ENCODE peak calls at places on chromosomes 7 and 10, in four cellular contexts. R is psoas muscle, S is brain microvascular endothelial cell, H is mucosa of descending colon. C is an unnamed sample.

GRCh38 chr10:1057106-1057657 is 997 bp downstream of the WDR37 start:
- DNase-seq in R (no peak), S (no peak), H (no peak), C (no peak)

GRCh38 chr10:90138844-90139243 is 437.5 kb downstream of the KIF20B start:
- DNase-seq in R (no peak), S (peak), H (no peak), C (no peak)

GRCh38 chr7:6608794-6609193 is 6.6 kb upstream of the ZNF853 start:
- DNase-seq in R (no peak), S (no peak), H (no peak), C (no peak)

GRCh38 chr10:71921319-71922027 is 42.7 kb upstream of the CHST3 start:
- DNase-seq in R (peak), S (no peak), H (peak), C (no peak)

GRCh38 chr7:35723011-35723410 is 28.1 kb upstream of the HERPUD2 start:
- DNase-seq in R (no peak), S (peak), H (no peak), C (no peak)

GRCh38 chr10:43674546-43675205 is 26.0 kb upstream of the ZNF32 start:
- DNase-seq in R (peak), S (no peak), H (no peak), C (no peak)

GRCh38 chr10:115001506-115002381 is 63.7 kb downstream of the TRUB1 start:
- DNase-seq in R (peak), S (no peak), H (no peak), C (peak)

GRCh38 chr7:146514304-146514703 is 397.7 kb downstream of the CNTNAP2 start:
- DNase-seq in R (no peak), S (no peak), H (no peak), C (no peak)

GRCh38 chr10:75202321-75203096 is 8.1 kb upstream of the VDAC2 start:
- DNase-seq in R (peak), S (peak), H (peak), C (peak)

GRCh38 chr7:45088821-45089313 is at the start of gene NACAD:
- DNase-seq in R (peak), S (no peak), H (peak), C (peak)

GRCh38 chr10:58175990-58176910 is 91.4 kb downstream of the IPMK start:
- DNase-seq in R (no peak), S (no peak), H (no peak), C (peak)

GRCh38 chr10:86733260-86733671 is 23.2 kb upstream of the BMPR1A start:
- DNase-seq in R (no peak), S (no peak), H (no peak), C (peak)

GRCh38 chr10:116122664-116123063 is 150.3 kb downstream of the GFRA1 start:
- DNase-seq in R (no peak), S (no peak), H (no peak), C (no peak)

GRCh38 chr7:137996386-137996851 is 5.5 kb downstream of the CREB3L2 start:
- DNase-seq in R (peak), S (peak), H (no peak), C (peak)

GRCh38 chr10:125997586-125997985 is 101.2 kb downstream of the FANK1 start:
- DNase-seq in R (no peak), S (no peak), H (no peak), C (no peak)

GRCh38 chr7:150322114-150322832 is 882 bp upstream of the LRRC61 start:
- DNase-seq in R (no peak), S (no peak), H (no peak), C (no peak)

GRCh38 chr7:128931965-128932861 is 5.5 kb upstream of the IRF5 start:
- DNase-seq in R (no peak), S (no peak), H (no peak), C (no peak)

GRCh38 chr7:52021343-52021742 is 704.7 kb upstream of the COBL start:
- DNase-seq in R (no peak), S (no peak), H (no peak), C (no peak)

GRCh38 chr10:72272689-72273409 is 875 bp upstream of the DDIT4 start:
- DNase-seq in R (peak), S (peak), H (peak), C (peak)

GRCh38 chr10:118108194-118109026 is 61.7 kb upstream of the RAB11FIP2 start:
- DNase-seq in R (no peak), S (peak), H (no peak), C (peak)

GRCh38 chr10:11026761-11027160 is 9.1 kb downstream of the CELF2 start:
- DNase-seq in R (no peak), S (no peak), H (no peak), C (no peak)

GRCh38 chr7:150876817-150877526 is 24.7 kb downstream of the AOC1 start:
- DNase-seq in R (no peak), S (peak), H (peak), C (peak)

GRCh38 chr10:10516731-10517130 is 500.9 kb upstream of the CELF2 start:
- DNase-seq in R (no peak), S (no peak), H (no peak), C (no peak)

GRCh38 chr7:87318741-87319140 is 26.7 kb upstream of the CROT start:
- DNase-seq in R (no peak), S (no peak), H (no peak), C (no peak)

GRCh38 chr10:17375936-17376584 is 78.3 kb downstream of the ST8SIA6 start:
- DNase-seq in R (no peak), S (peak), H (no peak), C (no peak)

GRCh38 chr10:79112898-79113431 is 44.2 kb downstream of the ZMIZ1 start:
- DNase-seq in R (peak), S (peak), H (no peak), C (peak)

GRCh38 chr7:13132314-13132713 is 444.9 kb downstream of the ARL4A start:
- DNase-seq in R (no peak), S (no peak), H (no peak), C (no peak)

GRCh38 chr7:158587425-158588084 is at the start of gene PTPRN2:
- DNase-seq in R (peak), S (no peak), H (peak), C (peak)

GRCh38 chr7:44291733-44292395 is 33.5 kb downstream of the CAMK2B start:
- DNase-seq in R (no peak), S (no peak), H (peak), C (no peak)

GRCh38 chr7:19112290-19113000 is 5.0 kb downstream of the TWIST1 start:
- DNase-seq in R (peak), S (peak), H (no peak), C (peak)

GRCh38 chr10:4568731-4569130 is 257.3 kb upstream of the AKR1E2 start:
- DNase-seq in R (no peak), S (no peak), H (no peak), C (no peak)

GRCh38 chr10:16967000-16967865 is 150.0 kb upstream of the RSU1 start:
- DNase-seq in R (no peak), S (peak), H (no peak), C (peak)

GRCh38 chr7:91112902-91113321 is 151.3 kb upstream of the FZD1 start:
- DNase-seq in R (no peak), S (peak), H (no peak), C (peak)

GRCh38 chr7:145020454-145020853 is 184.6 kb upstream of the TPK1 start:
- DNase-seq in R (no peak), S (no peak), H (no peak), C (no peak)

GRCh38 chr7:145016068-145016467 is 180.2 kb upstream of the TPK1 start:
- DNase-seq in R (no peak), S (no peak), H (no peak), C (no peak)
- TF ChIP-seq CTCF in R (no peak), S (no peak), H (no peak), C (no peak)

GRCh38 chr7:33814958-33815735 is 90.2 kb upstream of the BMPER start:
- DNase-seq in R (no peak), S (no peak), H (no peak), C (no peak)
- H3K4me3 ChIP-seq in R (peak), S (no peak), H (no peak), C (no peak)

GRCh38 chr10:8520382-8520781 is 465.9 kb downstream of the GATA3 start:
- DNase-seq in R (no peak), S (no peak), H (no peak), C (no peak)
- TF ChIP-seq CTCF in R (no peak), S (no peak), H (no peak), C (no peak)

GRCh38 chr10:98244586-98244985 is 23.4 kb downstream of the LOXL4 start:
- DNase-seq in R (no peak), S (no peak), H (no peak), C (no peak)
- H3K4me3 ChIP-seq in R (no peak), S (no peak), H (no peak), C (no peak)

DNA sequence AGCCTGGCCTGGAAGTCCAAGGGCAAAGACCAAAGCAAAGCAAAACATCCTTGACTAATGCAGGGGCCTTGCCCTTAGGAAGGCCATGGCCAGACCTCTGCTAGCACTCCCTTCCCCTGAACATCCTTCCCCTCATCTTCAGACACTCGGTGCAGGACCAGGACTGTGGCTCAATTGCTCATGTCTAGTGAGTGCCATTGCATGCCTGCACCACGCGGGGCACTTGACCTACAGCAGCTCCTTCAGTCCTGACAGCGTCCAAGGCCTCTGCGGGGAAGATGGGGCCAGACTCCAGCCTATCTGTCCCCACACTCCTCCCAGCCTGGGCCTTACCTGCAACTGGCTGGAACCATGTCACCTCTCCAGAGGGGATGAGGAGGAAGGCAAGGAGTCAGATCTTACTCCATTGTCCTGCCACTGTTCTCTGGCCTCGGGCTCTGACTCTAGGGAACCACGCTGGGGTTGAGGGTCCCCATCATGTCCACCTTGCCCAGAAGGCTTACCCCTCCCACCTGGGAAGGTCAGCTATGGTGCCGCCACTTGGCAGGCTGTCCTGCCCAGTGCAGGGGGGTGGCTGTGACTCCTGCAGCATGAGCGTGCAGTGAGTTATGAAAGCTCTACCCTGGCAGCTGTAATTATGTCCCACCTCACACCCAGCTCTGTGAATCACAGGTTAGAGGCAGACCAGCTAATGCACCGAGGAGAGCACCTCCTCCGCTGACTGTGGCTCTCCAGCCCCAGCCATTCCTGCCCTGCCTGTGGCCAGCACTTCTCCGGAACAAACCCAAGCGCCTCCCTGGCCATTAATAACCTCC is 16.1 kb downstream of the DRGX start:
- DNase-seq in R (no peak), S (no peak), H (no peak), C (no peak)
- TF ChIP-seq CTCF in R (no peak), S (peak), H (no peak), C (peak)

GRCh38 chr7:73680501-73680900 is 2.8 kb downstream of the DNAJC30 start:
- DNase-seq in R (no peak), S (no peak), H (no peak), C (no peak)
- H3K4me3 ChIP-seq in R (peak), S (no peak), H (no peak), C (no peak)